ENCODE peak calls at places on chromosomes 13 and 19, in nine cellular contexts. K is CD8-positive, alpha-beta memory T cell; M is esophagus squamous epithelium; O is Peyer's patch; N is heart left ventricle; B is right lobe of liver; A is MM.1S; D is hepatocyte; H is astrocyte. U is an unnamed sample.
A peak's percentile ranks its signal among the peaks of the same experiment; 100 is the strongest.

GRCh38 chr13:23432589-23432988 is 913 bp downstream of the SACS start:
- DNase-seq in K (no peak), M (no peak), O (no peak), N (no peak), B (no peak), A (no peak), D (no peak), H (no peak), U (peak; percentile 22)

GRCh38 chr13:96925869-96926628 is 68.2 kb downstream of the OXGR1 start:
- DNase-seq in K (no peak), M (no peak), O (no peak), N (no peak), B (no peak), A (no peak), D (peak; percentile 57), H (no peak), U (no peak)

GRCh38 chr13:75442736-75443234 is 39.2 kb downstream of the TBC1D4 start:
- DNase-seq in K (no peak), M (no peak), O (no peak), N (no peak), B (no peak), A (no peak), D (no peak), H (no peak), U (no peak)

GRCh38 chr13:110421696-110422395 is 114.8 kb downstream of the COL4A2 start:
- DNase-seq in K (peak; percentile 51), M (no peak), O (no peak), N (no peak), B (no peak), A (no peak), D (no peak), H (peak; percentile 98), U (peak; percentile 69)

GRCh38 chr13:110944121-110944967 is 29.5 kb upstream of the ANKRD10 start:
- DNase-seq in K (no peak), M (no peak), O (peak; percentile 54), N (no peak), B (no peak), A (peak; percentile 24), D (peak; percentile 72), H (peak; percentile 37), U (peak; percentile 30)

GRCh38 chr13:32164622-32165268 is 133.2 kb downstream of the FRY start:
- DNase-seq in K (peak; percentile 1), M (no peak), O (no peak), N (no peak), B (no peak), A (peak; percentile 63), D (peak; percentile 81), H (peak; percentile 48), U (peak; percentile 89)

GRCh38 chr19:56156768-56157167 is 15.7 kb downstream of the ZNF444 start:
- DNase-seq in K (no peak), M (no peak), O (no peak), N (peak; percentile 71), B (no peak), A (no peak), D (no peak), H (no peak), U (no peak)

GRCh38 chr13:63279136-63279535 is 1863.5 kb upstream of the PCDH20 start:
- DNase-seq in K (no peak), M (no peak), O (no peak), N (no peak), B (no peak), A (peak; percentile 7), D (no peak), H (no peak), U (no peak)

GRCh38 chr13:97967948-97968347 is 14.5 kb downstream of the IPO5 start:
- DNase-seq in K (no peak), M (no peak), O (no peak), N (no peak), B (no peak), A (no peak), D (no peak), H (peak; percentile 66), U (peak; percentile 12)

GRCh38 chr13:112248909-112249592 is 127.1 kb upstream of the SPACA7 start:
- DNase-seq in K (no peak), M (no peak), O (peak; percentile 7), N (no peak), B (peak; percentile 81), A (no peak), D (no peak), H (no peak), U (no peak)

GRCh38 chr19:14114854-14115253 is 2.7 kb downstream of the PRKACA start:
- DNase-seq in K (peak; percentile 38), M (no peak), O (peak; percentile 78), N (peak; percentile 71), B (peak; percentile 74), A (peak; percentile 47), D (no peak), H (no peak), U (peak; percentile 54)

GRCh38 chr13:40102854-40103253 is 447.4 kb downstream of the COG6 start:
- DNase-seq in K (no peak), M (no peak), O (no peak), N (peak; percentile 29), B (no peak), A (no peak), D (peak; percentile 64), H (peak; percentile 98), U (no peak)

GRCh38 chr13:107373551-107373950 is 805.6 kb upstream of the ARGLU1 start:
- DNase-seq in K (no peak), M (no peak), O (no peak), N (no peak), B (no peak), A (no peak), D (peak; percentile 53), H (peak; percentile 77), U (no peak)

GRCh38 chr19:32837531-32837930 is 32.0 kb downstream of the SLC7A9 start:
- DNase-seq in K (no peak), M (no peak), O (no peak), N (no peak), B (no peak), A (no peak), D (no peak), H (no peak), U (no peak)

GRCh38 chr19:23116802-23117571 is at the start of gene ZNF730:
- DNase-seq in K (peak; percentile 0), M (no peak), O (no peak), N (peak; percentile 38), B (no peak), A (peak; percentile 42), D (peak; percentile 95), H (peak; percentile 69), U (peak; percentile 94)

GRCh38 chr13:99307247-99307646 is at the start of gene GPR183:
- DNase-seq in K (peak; percentile 62), M (no peak), O (no peak), N (no peak), B (no peak), A (no peak), D (no peak), H (no peak), U (no peak)

GRCh38 chr13:74715718-74716117 is 581.5 kb upstream of the KLF12 start:
- DNase-seq in K (no peak), M (no peak), O (no peak), N (no peak), B (no peak), A (no peak), D (no peak), H (no peak), U (no peak)

GRCh38 chr19:46407891-46408426 is 5.4 kb downstream of the CCDC8 start:
- DNase-seq in K (no peak), M (no peak), O (no peak), N (no peak), B (no peak), A (no peak), D (peak; percentile 3), H (no peak), U (no peak)

GRCh38 chr13:78978381-78978998 is 319.5 kb upstream of the OBI1 start:
- DNase-seq in K (peak; percentile 28), M (peak; percentile 0), O (peak; percentile 51), N (no peak), B (peak; percentile 47), A (peak; percentile 78), D (peak; percentile 76), H (peak; percentile 34), U (peak; percentile 59)

GRCh38 chr13:67118277-67118676 is 111.9 kb downstream of the PCDH9 start:
- DNase-seq in K (no peak), M (no peak), O (no peak), N (no peak), B (no peak), A (no peak), D (no peak), H (no peak), U (no peak)

GRCh38 chr13:27853871-27854270 is 61.6 kb downstream of the GSX1 start:
- DNase-seq in K (no peak), M (no peak), O (no peak), N (no peak), B (no peak), A (no peak), D (no peak), H (no peak), U (no peak)

GRCh38 chr19:38899447-38900219 is at the start of the genes NFKBIB and SIRT2:
- DNase-seq in K (peak; percentile 99), M (peak; percentile 100), O (peak; percentile 100), N (peak; percentile 100), B (peak; percentile 100), A (peak; percentile 100), D (peak; percentile 100), H (peak; percentile 99), U (peak; percentile 100)
- H3K27ac ChIP-seq in K (peak within 1 kb of the TSS; percentile 97), M (peak within 1 kb of the TSS; percentile 97), O (peak within 1 kb of the TSS; percentile 92), N (peak within 1 kb of the TSS; percentile 90), B (peak within 1 kb of the TSS; percentile 86), A (peak within 1 kb of the TSS; percentile 60), D (peak within 1 kb of the TSS; percentile 95), H (peak within 1 kb of the TSS; percentile 92), U (peak within 1 kb of the TSS; percentile 67)

GRCh38 chr19:3656073-3656746 is 29.6 kb upstream of the CACTIN start:
- DNase-seq in K (no peak), M (no peak), O (no peak), N (no peak), B (no peak), A (no peak), D (no peak), H (peak; percentile 20), U (peak; percentile 78)
- H3K4me3 ChIP-seq in K (no peak overlapping the region), M (no peak overlapping the region), O (no peak overlapping the region), N (no peak overlapping the region), B (no peak overlapping the region), A (no peak overlapping the region), D (no peak overlapping the region), H (no peak overlapping the region), U (peak overlapping the region; percentile 30)

GRCh38 chr13:33217256-33217655 is 68.3 kb downstream of the STARD13 start:
- DNase-seq in K (no peak), M (no peak), O (no peak), N (peak; percentile 46), B (no peak), A (no peak), D (no peak), H (no peak), U (no peak)
- H3K4me1 ChIP-seq in K (no peaks in the 10 kb centered on the region), M (peaks cover 11% of the 10 kb centered on the region), O (no peaks in the 10 kb centered on the region), N (peaks cover 29% of the 10 kb centered on the region), B (no peaks in the 10 kb centered on the region), A (no peaks in the 10 kb centered on the region), D (peaks cover 55% of the 10 kb centered on the region), H (peaks cover 45% of the 10 kb centered on the region), U (peaks cover 36% of the 10 kb centered on the region)

DNA sequence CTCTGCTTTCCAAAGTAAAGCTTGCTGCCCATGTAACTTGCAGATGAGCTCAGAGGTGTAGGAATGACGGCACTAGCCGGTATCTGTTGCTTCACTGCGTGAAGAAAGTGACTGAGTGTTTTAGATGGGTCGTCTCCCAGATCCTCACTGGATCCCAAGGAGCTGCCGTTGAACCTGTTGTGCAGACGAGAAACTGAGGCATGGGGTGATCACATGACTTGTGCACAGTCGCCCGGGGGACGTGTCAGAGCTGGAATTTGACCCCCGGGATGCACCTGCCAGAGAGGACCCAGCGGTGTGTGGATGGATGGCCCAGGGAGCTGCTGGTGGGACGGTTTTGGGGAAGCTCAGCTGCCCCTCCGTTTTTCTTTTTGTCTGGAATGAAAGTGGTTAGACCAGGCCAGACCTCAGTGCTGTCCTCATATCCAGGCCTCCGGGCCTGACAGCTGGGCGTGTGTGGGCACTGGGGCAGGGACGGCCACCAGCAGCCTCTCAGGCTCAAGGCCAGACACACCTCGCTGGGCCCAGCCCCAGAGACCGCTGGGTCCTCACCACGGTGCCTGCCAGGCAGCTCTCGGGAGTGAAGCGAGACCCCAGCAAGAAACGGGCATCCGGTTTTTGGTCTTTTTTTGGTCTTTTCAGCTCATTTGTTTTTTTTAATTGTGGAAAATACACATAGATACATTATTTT is 12.5 kb downstream of the ARID3A start:
- DNase-seq in K (no peak), M (no peak), O (no peak), N (no peak), B (no peak), A (no peak), D (no peak), H (no peak), U (no peak)
- H3K27ac ChIP-seq in K (no peak overlapping the region), M (no peak overlapping the region), O (no peak overlapping the region), N (no peak overlapping the region), B (no peak overlapping the region), A (no peak overlapping the region), D (peak overlapping the region; percentile 46), H (no peak overlapping the region), U (no peak overlapping the region)

U was measured in SJCRH30.